ENCODE peak calls at places on chromosomes 7 and 10, in four cellular contexts. One of them, this sample, is unnamed. For H3K4me1, the result is how much of the 10 kb centered on the place peaks cover.

GRCh38 chr7:112398534-112398933 is 51.7 kb upstream of the IFRD1 start:
- DNase-seq in thyroid gland: no peak
- DNase-seq in tibial nerve: no peak
- DNase-seq in IMR-90: no peak
- DNase-seq in this sample: no peak

GRCh38 chr7:101817930-101818698 is 688 bp downstream of the CUX1 start:
- DNase-seq in IMR-90: peak
- DNase-seq in tibial nerve: no peak
- DNase-seq in thyroid gland: no peak
- DNase-seq in this sample: no peak

GRCh38 chr7:7201583-7202374 is 19.4 kb downstream of the C1GALT1 start:
- DNase-seq in thyroid gland: peak
- DNase-seq in tibial nerve: no peak
- DNase-seq in IMR-90: no peak
- DNase-seq in this sample: peak

GRCh38 chr10:20473361-20473760 is 423.8 kb downstream of the NEBL start:
- DNase-seq in tibial nerve: no peak
- DNase-seq in thyroid gland: no peak
- DNase-seq in IMR-90: peak
- DNase-seq in this sample: no peak

GRCh38 chr7:97771576-97771975 is 39.7 kb downstream of the TAC1 start:
- DNase-seq in IMR-90: no peak
- DNase-seq in tibial nerve: no peak
- DNase-seq in thyroid gland: no peak
- DNase-seq in this sample: peak

GRCh38 chr10:1572519-1573333 is 164.6 kb downstream of the ADARB2 start:
- DNase-seq in thyroid gland: no peak
- DNase-seq in IMR-90: no peak
- DNase-seq in tibial nerve: no peak
- DNase-seq in this sample: no peak

GRCh38 chr7:151762501-151763245 is 114.2 kb downstream of the PRKAG2 start:
- DNase-seq in tibial nerve: no peak
- DNase-seq in thyroid gland: no peak
- DNase-seq in IMR-90: no peak
- DNase-seq in this sample: no peak

GRCh38 chr7:50941525-50941924 is 158.8 kb upstream of the GRB10 start:
- DNase-seq in IMR-90: no peak
- DNase-seq in tibial nerve: no peak
- DNase-seq in thyroid gland: no peak
- DNase-seq in this sample: no peak

GRCh38 chr7:116339564-116339963 is 129.2 kb downstream of the TES start:
- DNase-seq in thyroid gland: peak
- DNase-seq in tibial nerve: no peak
- DNase-seq in IMR-90: peak
- DNase-seq in this sample: no peak

GRCh38 chr10:121267236-121268003 is 330.8 kb downstream of the FGFR2 start:
- DNase-seq in thyroid gland: no peak
- DNase-seq in IMR-90: no peak
- DNase-seq in tibial nerve: no peak
- DNase-seq in this sample: no peak

GRCh38 chr7:152383341-152384234 is 52.2 kb downstream of the KMT2C start:
- DNase-seq in tibial nerve: no peak
- DNase-seq in thyroid gland: no peak
- DNase-seq in IMR-90: peak
- DNase-seq in this sample: no peak

GRCh38 chr10:80182986-80183385 is 22.4 kb downstream of the ANXA11 start:
- DNase-seq in IMR-90: no peak
- DNase-seq in thyroid gland: no peak
- DNase-seq in tibial nerve: no peak
- DNase-seq in this sample: no peak

GRCh38 chr7:130149575-130150139 is 55.5 kb downstream of the TMEM209 start:
- DNase-seq in thyroid gland: peak
- DNase-seq in tibial nerve: no peak
- DNase-seq in IMR-90: no peak
- DNase-seq in this sample: peak

GRCh38 chr7:34823650-34824258 is 165.7 kb downstream of the NPSR1 start:
- DNase-seq in IMR-90: peak
- DNase-seq in tibial nerve: peak
- DNase-seq in thyroid gland: peak
- DNase-seq in this sample: peak

GRCh38 chr7:103106336-103107070 is 31.6 kb downstream of the ARMC10 start:
- DNase-seq in IMR-90: peak
- DNase-seq in tibial nerve: no peak
- DNase-seq in thyroid gland: peak
- DNase-seq in this sample: no peak

GRCh38 chr10:35495521-35496238 is 109.5 kb upstream of the GJD4 start:
- DNase-seq in IMR-90: peak
- DNase-seq in tibial nerve: no peak
- DNase-seq in thyroid gland: peak
- DNase-seq in this sample: no peak

GRCh38 chr7:83468251-83468739 is 180.6 kb downstream of the SEMA3E start:
- DNase-seq in IMR-90: peak
- DNase-seq in tibial nerve: peak
- DNase-seq in thyroid gland: peak
- DNase-seq in this sample: peak

GRCh38 chr7:106238830-106239229 is 46.0 kb downstream of the NAMPT start:
- DNase-seq in tibial nerve: no peak
- DNase-seq in thyroid gland: no peak
- DNase-seq in IMR-90: no peak
- DNase-seq in this sample: no peak

GRCh38 chr7:70392870-70393269 is 739.1 kb upstream of the GALNT17 start:
- DNase-seq in tibial nerve: no peak
- DNase-seq in IMR-90: no peak
- DNase-seq in thyroid gland: no peak
- DNase-seq in this sample: no peak

GRCh38 chr7:6228865-6229264 is 43.6 kb downstream of the CYTH3 start:
- DNase-seq in tibial nerve: no peak
- DNase-seq in thyroid gland: no peak
- DNase-seq in IMR-90: peak
- DNase-seq in this sample: no peak

GRCh38 chr7:120436487-120437060 is 163.6 kb downstream of the KCND2 start:
- DNase-seq in IMR-90: no peak
- DNase-seq in tibial nerve: no peak
- DNase-seq in thyroid gland: no peak
- DNase-seq in this sample: no peak

GRCh38 chr7:3461923-3462322 is 160.9 kb downstream of the SDK1 start:
- DNase-seq in IMR-90: no peak
- DNase-seq in tibial nerve: no peak
- DNase-seq in thyroid gland: no peak
- DNase-seq in this sample: no peak

GRCh38 chr7:89837515-89837914 is 316.8 kb upstream of the STEAP1 start:
- DNase-seq in tibial nerve: no peak
- DNase-seq in IMR-90: no peak
- DNase-seq in thyroid gland: no peak
- DNase-seq in this sample: no peak

GRCh38 chr7:28055161-28055544 is 125.4 kb downstream of the JAZF1 start:
- DNase-seq in tibial nerve: no peak
- DNase-seq in IMR-90: peak
- DNase-seq in thyroid gland: no peak
- DNase-seq in this sample: no peak

GRCh38 chr7:1045038-1045726 is 836 bp downstream of the GPR146 start:
- DNase-seq in thyroid gland: no peak
- DNase-seq in tibial nerve: no peak
- DNase-seq in IMR-90: no peak
- DNase-seq in this sample: no peak
- H3K4me1 ChIP-seq in thyroid gland: under half
- H3K4me1 ChIP-seq in tibial nerve: under half
- H3K4me1 ChIP-seq in IMR-90: under half
- H3K4me1 ChIP-seq in this sample: under half

GRCh38 chr10:285216-285967 is 150.1 kb downstream of the ZMYND11 start:
- DNase-seq in thyroid gland: no peak
- DNase-seq in IMR-90: no peak
- DNase-seq in tibial nerve: no peak
- DNase-seq in this sample: no peak

GRCh38 chr10:287814-288213 is 152.6 kb downstream of the ZMYND11 start:
- DNase-seq in tibial nerve: no peak
- DNase-seq in IMR-90: no peak
- DNase-seq in thyroid gland: no peak
- DNase-seq in this sample: no peak

GRCh38 chr10:288605-289200 is 153.4 kb downstream of the ZMYND11 start:
- DNase-seq in IMR-90: no peak
- DNase-seq in tibial nerve: no peak
- DNase-seq in thyroid gland: no peak
- DNase-seq in this sample: no peak

GRCh38 chr10:289581-289980 is 154.3 kb downstream of the ZMYND11 start:
- DNase-seq in thyroid gland: no peak
- DNase-seq in IMR-90: no peak
- DNase-seq in tibial nerve: no peak
- DNase-seq in this sample: no peak

DNA sequence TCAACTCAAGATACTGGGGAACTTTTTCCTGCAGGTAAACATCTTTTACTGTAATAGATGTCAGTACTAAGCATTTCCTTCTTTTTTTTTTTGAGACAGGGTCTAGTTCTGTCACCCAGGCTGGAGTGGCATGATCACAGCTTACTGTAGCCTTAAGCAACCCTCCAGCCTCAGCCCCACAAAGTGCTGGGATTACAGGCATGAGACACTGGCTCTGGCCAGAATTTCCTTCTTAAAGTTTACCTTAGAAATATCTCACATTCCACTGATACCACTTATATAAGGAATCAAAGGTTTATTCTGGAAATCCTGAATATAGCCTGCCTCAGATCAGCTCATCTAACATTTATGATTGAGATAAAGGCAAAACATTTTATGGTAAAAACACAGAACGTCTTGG is 151.8 kb downstream of the ZMYND11 start:
- DNase-seq in thyroid gland: no peak
- DNase-seq in tibial nerve: no peak
- DNase-seq in IMR-90: peak
- DNase-seq in this sample: no peak
- H3K4me1 ChIP-seq in thyroid gland: under half
- H3K4me1 ChIP-seq in tibial nerve: under half
- H3K4me1 ChIP-seq in IMR-90: under half
- H3K4me1 ChIP-seq in this sample: under half

GRCh38 chr10:77388571-77388970 is 249.0 kb downstream of the KCNMA1 start:
- DNase-seq in thyroid gland: no peak
- DNase-seq in IMR-90: no peak
- DNase-seq in tibial nerve: no peak
- DNase-seq in this sample: no peak

GRCh38 chr10:77391605-77392235 is 245.9 kb downstream of the KCNMA1 start:
- DNase-seq in IMR-90: peak
- DNase-seq in thyroid gland: peak
- DNase-seq in tibial nerve: peak
- DNase-seq in this sample: peak

GRCh38 chr10:77392236-77392721 is 245.3 kb downstream of the KCNMA1 start:
- DNase-seq in tibial nerve: no peak
- DNase-seq in IMR-90: peak
- DNase-seq in thyroid gland: no peak
- DNase-seq in this sample: no peak

GRCh38 chr10:77392851-77393250 is 244.8 kb downstream of the KCNMA1 start:
- DNase-seq in tibial nerve: no peak
- DNase-seq in thyroid gland: no peak
- DNase-seq in IMR-90: peak
- DNase-seq in this sample: no peak

DNA sequence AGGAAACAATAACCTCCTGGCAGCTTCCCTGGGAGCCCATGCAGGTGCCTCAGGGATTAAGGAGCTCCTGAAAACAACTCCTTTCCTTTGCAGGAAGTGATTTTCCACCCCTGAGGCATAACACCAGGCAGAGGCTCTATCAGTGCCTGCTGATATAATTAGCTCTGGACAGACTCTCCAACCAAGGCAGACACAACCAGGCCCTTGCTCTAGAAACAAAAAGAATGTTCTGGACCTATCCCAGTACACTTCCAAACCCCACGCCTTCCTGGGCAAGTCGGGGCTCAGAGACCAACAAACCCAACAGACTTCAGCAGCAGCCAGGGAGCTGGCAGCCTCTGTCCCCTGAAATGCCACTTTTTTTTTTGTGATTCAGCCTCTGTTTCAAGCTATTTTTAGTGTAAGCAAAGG is 247.1 kb downstream of the KCNMA1 start:
- DNase-seq in IMR-90: no peak
- DNase-seq in thyroid gland: no peak
- DNase-seq in tibial nerve: no peak
- DNase-seq in this sample: no peak
- H3K4me1 ChIP-seq in IMR-90: under half
- H3K4me1 ChIP-seq in thyroid gland: under half
- H3K4me1 ChIP-seq in tibial nerve: under half
- H3K4me1 ChIP-seq in this sample: under half

GRCh38 chr7:47330561-47331178 is 251.2 kb downstream of the TNS3 start:
- DNase-seq in IMR-90: no peak
- DNase-seq in thyroid gland: peak
- DNase-seq in tibial nerve: no peak
- DNase-seq in this sample: no peak

GRCh38 chr7:47330026-47330425 is 251.9 kb downstream of the TNS3 start:
- DNase-seq in IMR-90: no peak
- DNase-seq in tibial nerve: no peak
- DNase-seq in thyroid gland: no peak
- DNase-seq in this sample: no peak

GRCh38 chr7:47332681-47333080 is 249.2 kb downstream of the TNS3 start:
- DNase-seq in thyroid gland: no peak
- DNase-seq in IMR-90: no peak
- DNase-seq in tibial nerve: no peak
- DNase-seq in this sample: no peak

GRCh38 chr7:47332213-47332612 is 249.7 kb downstream of the TNS3 start:
- DNase-seq in thyroid gland: no peak
- DNase-seq in tibial nerve: no peak
- DNase-seq in IMR-90: no peak
- DNase-seq in this sample: no peak

DNA sequence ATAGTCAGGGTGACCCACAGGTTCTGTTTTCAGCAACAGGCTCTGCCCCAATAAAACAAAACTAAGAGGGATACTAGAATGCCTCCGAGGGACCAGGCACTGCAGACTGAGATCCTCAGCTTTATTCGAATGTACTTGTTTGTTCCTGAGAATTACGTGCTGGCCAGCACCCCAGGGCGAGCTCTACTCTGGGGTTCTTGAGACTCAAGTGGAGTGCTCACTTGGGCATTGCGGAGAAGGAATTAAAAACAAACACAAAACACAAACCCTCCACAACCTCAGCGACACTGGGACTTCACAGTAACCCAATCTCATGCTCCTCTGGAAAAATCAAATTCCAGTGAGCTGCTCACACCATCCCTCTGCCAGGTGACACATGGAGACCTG is 250.7 kb downstream of the TNS3 start:
- DNase-seq in tibial nerve: no peak
- DNase-seq in IMR-90: no peak
- DNase-seq in thyroid gland: peak
- DNase-seq in this sample: no peak
- H3K4me1 ChIP-seq in tibial nerve: under half
- H3K4me1 ChIP-seq in IMR-90: half or more
- H3K4me1 ChIP-seq in thyroid gland: half or more
- H3K4me1 ChIP-seq in this sample: under half

GRCh38 chr10:95425592-95426465 is 135.0 kb upstream of the PDLIM1 start:
- DNase-seq in thyroid gland: no peak
- DNase-seq in tibial nerve: no peak
- DNase-seq in IMR-90: no peak
- DNase-seq in this sample: no peak

GRCh38 chr10:95422196-95422595 is 131.4 kb upstream of the PDLIM1 start:
- DNase-seq in tibial nerve: no peak
- DNase-seq in thyroid gland: no peak
- DNase-seq in IMR-90: no peak
- DNase-seq in this sample: no peak

GRCh38 chr10:95419399-95419798 is 128.6 kb upstream of the PDLIM1 start:
- DNase-seq in tibial nerve: no peak
- DNase-seq in thyroid gland: no peak
- DNase-seq in IMR-90: no peak
- DNase-seq in this sample: no peak

GRCh38 chr10:95423327-95424005 is 132.7 kb upstream of the PDLIM1 start:
- DNase-seq in IMR-90: no peak
- DNase-seq in tibial nerve: no peak
- DNase-seq in thyroid gland: no peak
- DNase-seq in this sample: no peak

GRCh38 chr10:95421782-95422181 is 131.0 kb upstream of the PDLIM1 start:
- DNase-seq in IMR-90: no peak
- DNase-seq in thyroid gland: no peak
- DNase-seq in tibial nerve: no peak
- DNase-seq in this sample: no peak
- H3K4me1 ChIP-seq in IMR-90: under half
- H3K4me1 ChIP-seq in thyroid gland: under half
- H3K4me1 ChIP-seq in tibial nerve: under half
- H3K4me1 ChIP-seq in this sample: under half